ENCODE peak calls at places on chromosomes 1 and 21, in ten cellular contexts. One of them, this sample, is unnamed.

GRCh38 chr1:8359617-8360481 is 41.9 kb downstream of the SLC45A1 start:
- DNase-seq in activated CD8-positive, alpha-beta memory T cell treated with anti-CD3 and anti-CD28 coated beads for 48 hours: no peak
- DNase-seq in psoas muscle: no peak
- DNase-seq in epithelial cell of esophagus: no peak
- DNase-seq in ACHN: no peak
- DNase-seq in CMK: no peak
- DNase-seq in EH: no peak
- DNase-seq in GM23338: no peak
- DNase-seq in activated naive CD4-positive, alpha-beta T cell treated with Interleukin-2 at 50 U/mL for 16 hours: no peak
- DNase-seq in KG1: no peak
- DNase-seq in this sample: no peak

GRCh38 chr1:241317676-241318075 is 39.3 kb downstream of the RGS7 start:
- DNase-seq in GM23338: no peak
- DNase-seq in KG1: no peak
- DNase-seq in CMK: no peak
- DNase-seq in psoas muscle: no peak
- DNase-seq in ACHN: no peak
- DNase-seq in epithelial cell of esophagus: no peak
- DNase-seq in activated naive CD4-positive, alpha-beta T cell treated with Interleukin-2 at 50 U/mL for 16 hours: no peak
- DNase-seq in EH: no peak
- DNase-seq in activated CD8-positive, alpha-beta memory T cell treated with anti-CD3 and anti-CD28 coated beads for 48 hours: no peak
- DNase-seq in this sample: no peak

GRCh38 chr1:166902279-166902678 is 26.2 kb upstream of the TADA1 start:
- DNase-seq in activated CD8-positive, alpha-beta memory T cell treated with anti-CD3 and anti-CD28 coated beads for 48 hours: no peak
- DNase-seq in CMK: peak; percentile 21
- DNase-seq in epithelial cell of esophagus: peak; percentile 86
- DNase-seq in GM23338: no peak
- DNase-seq in psoas muscle: no peak
- DNase-seq in ACHN: peak; percentile 37
- DNase-seq in KG1: peak; percentile 29
- DNase-seq in EH: peak; percentile 54
- DNase-seq in activated naive CD4-positive, alpha-beta T cell treated with Interleukin-2 at 50 U/mL for 16 hours: no peak
- DNase-seq in this sample: no peak

GRCh38 chr1:228697209-228698016 is 37.9 kb upstream of the RHOU start:
- DNase-seq in epithelial cell of esophagus: peak; percentile 31
- DNase-seq in EH: peak; percentile 39
- DNase-seq in psoas muscle: peak; percentile 67
- DNase-seq in CMK: no peak
- DNase-seq in GM23338: peak; percentile 17
- DNase-seq in activated naive CD4-positive, alpha-beta T cell treated with Interleukin-2 at 50 U/mL for 16 hours: no peak
- DNase-seq in ACHN: no peak
- DNase-seq in KG1: no peak
- DNase-seq in activated CD8-positive, alpha-beta memory T cell treated with anti-CD3 and anti-CD28 coated beads for 48 hours: no peak
- DNase-seq in this sample: peak; percentile 10

GRCh38 chr1:206550446-206550845 is 43.1 kb downstream of the RASSF5 start:
- DNase-seq in epithelial cell of esophagus: no peak
- DNase-seq in ACHN: no peak
- DNase-seq in GM23338: no peak
- DNase-seq in activated CD8-positive, alpha-beta memory T cell treated with anti-CD3 and anti-CD28 coated beads for 48 hours: no peak
- DNase-seq in CMK: no peak
- DNase-seq in psoas muscle: no peak
- DNase-seq in KG1: no peak
- DNase-seq in activated naive CD4-positive, alpha-beta T cell treated with Interleukin-2 at 50 U/mL for 16 hours: no peak
- DNase-seq in EH: no peak
- DNase-seq in this sample: no peak

GRCh38 chr1:77831976-77832695 is 52.7 kb downstream of the MIGA1 start:
- DNase-seq in psoas muscle: no peak
- DNase-seq in GM23338: no peak
- DNase-seq in KG1: no peak
- DNase-seq in epithelial cell of esophagus: no peak
- DNase-seq in ACHN: no peak
- DNase-seq in activated naive CD4-positive, alpha-beta T cell treated with Interleukin-2 at 50 U/mL for 16 hours: no peak
- DNase-seq in CMK: no peak
- DNase-seq in EH: peak; percentile 88
- DNase-seq in activated CD8-positive, alpha-beta memory T cell treated with anti-CD3 and anti-CD28 coated beads for 48 hours: no peak
- DNase-seq in this sample: no peak

GRCh38 chr1:100643430-100644196 is 75.9 kb upstream of the VCAM1 start:
- DNase-seq in EH: peak; percentile 39
- DNase-seq in GM23338: no peak
- DNase-seq in activated CD8-positive, alpha-beta memory T cell treated with anti-CD3 and anti-CD28 coated beads for 48 hours: no peak
- DNase-seq in epithelial cell of esophagus: no peak
- DNase-seq in CMK: no peak
- DNase-seq in ACHN: peak; percentile 73
- DNase-seq in activated naive CD4-positive, alpha-beta T cell treated with Interleukin-2 at 50 U/mL for 16 hours: no peak
- DNase-seq in psoas muscle: no peak
- DNase-seq in KG1: no peak
- DNase-seq in this sample: no peak

GRCh38 chr1:230747886-230748800 is 955 bp downstream of the CAPN9 start:
- DNase-seq in KG1: no peak
- DNase-seq in GM23338: no peak
- DNase-seq in epithelial cell of esophagus: no peak
- DNase-seq in EH: no peak
- DNase-seq in psoas muscle: no peak
- DNase-seq in activated CD8-positive, alpha-beta memory T cell treated with anti-CD3 and anti-CD28 coated beads for 48 hours: no peak
- DNase-seq in CMK: no peak
- DNase-seq in activated naive CD4-positive, alpha-beta T cell treated with Interleukin-2 at 50 U/mL for 16 hours: no peak
- DNase-seq in ACHN: no peak
- DNase-seq in this sample: no peak

GRCh38 chr1:204921855-204922516 is 51.3 kb downstream of the NFASC start:
- DNase-seq in GM23338: no peak
- DNase-seq in ACHN: no peak
- DNase-seq in epithelial cell of esophagus: no peak
- DNase-seq in KG1: no peak
- DNase-seq in activated naive CD4-positive, alpha-beta T cell treated with Interleukin-2 at 50 U/mL for 16 hours: no peak
- DNase-seq in EH: no peak
- DNase-seq in CMK: no peak
- DNase-seq in activated CD8-positive, alpha-beta memory T cell treated with anti-CD3 and anti-CD28 coated beads for 48 hours: no peak
- DNase-seq in psoas muscle: no peak
- DNase-seq in this sample: no peak

GRCh38 chr1:218676991-218677390 is 331.9 kb downstream of the TGFB2 start:
- DNase-seq in ACHN: no peak
- DNase-seq in epithelial cell of esophagus: no peak
- DNase-seq in KG1: no peak
- DNase-seq in activated CD8-positive, alpha-beta memory T cell treated with anti-CD3 and anti-CD28 coated beads for 48 hours: no peak
- DNase-seq in psoas muscle: no peak
- DNase-seq in GM23338: no peak
- DNase-seq in CMK: no peak
- DNase-seq in activated naive CD4-positive, alpha-beta T cell treated with Interleukin-2 at 50 U/mL for 16 hours: no peak
- DNase-seq in EH: no peak
- DNase-seq in this sample: no peak

GRCh38 chr1:88891318-88892145 is at the start of gene GTF2B:
- DNase-seq in activated naive CD4-positive, alpha-beta T cell treated with Interleukin-2 at 50 U/mL for 16 hours: peak; percentile 94
- DNase-seq in psoas muscle: peak; percentile 91
- DNase-seq in KG1: peak; percentile 97
- DNase-seq in CMK: peak; percentile 91
- DNase-seq in epithelial cell of esophagus: peak; percentile 96
- DNase-seq in ACHN: peak; percentile 94
- DNase-seq in GM23338: peak; percentile 83
- DNase-seq in activated CD8-positive, alpha-beta memory T cell treated with anti-CD3 and anti-CD28 coated beads for 48 hours: peak; percentile 66
- DNase-seq in EH: peak; percentile 96
- DNase-seq in this sample: peak; percentile 97

GRCh38 chr1:69836961-69837636 is 269.4 kb downstream of the LRRC7 start:
- DNase-seq in GM23338: no peak
- DNase-seq in activated naive CD4-positive, alpha-beta T cell treated with Interleukin-2 at 50 U/mL for 16 hours: no peak
- DNase-seq in activated CD8-positive, alpha-beta memory T cell treated with anti-CD3 and anti-CD28 coated beads for 48 hours: no peak
- DNase-seq in CMK: no peak
- DNase-seq in KG1: no peak
- DNase-seq in epithelial cell of esophagus: no peak
- DNase-seq in psoas muscle: no peak
- DNase-seq in ACHN: peak; percentile 57
- DNase-seq in EH: no peak
- DNase-seq in this sample: no peak

GRCh38 chr1:2324553-2325366 is 66.6 kb downstream of the MORN1 start:
- DNase-seq in activated naive CD4-positive, alpha-beta T cell treated with Interleukin-2 at 50 U/mL for 16 hours: no peak
- DNase-seq in activated CD8-positive, alpha-beta memory T cell treated with anti-CD3 and anti-CD28 coated beads for 48 hours: no peak
- DNase-seq in CMK: no peak
- DNase-seq in GM23338: no peak
- DNase-seq in KG1: no peak
- DNase-seq in psoas muscle: no peak
- DNase-seq in epithelial cell of esophagus: no peak
- DNase-seq in ACHN: no peak
- DNase-seq in EH: no peak
- DNase-seq in this sample: no peak

GRCh38 chr1:59317343-59317742 is 20.4 kb downstream of the FGGY start:
- DNase-seq in GM23338: no peak
- DNase-seq in ACHN: no peak
- DNase-seq in EH: no peak
- DNase-seq in activated CD8-positive, alpha-beta memory T cell treated with anti-CD3 and anti-CD28 coated beads for 48 hours: no peak
- DNase-seq in epithelial cell of esophagus: no peak
- DNase-seq in CMK: no peak
- DNase-seq in KG1: no peak
- DNase-seq in activated naive CD4-positive, alpha-beta T cell treated with Interleukin-2 at 50 U/mL for 16 hours: no peak
- DNase-seq in psoas muscle: no peak
- DNase-seq in this sample: no peak

GRCh38 chr1:192159769-192160168 is 1.5 kb downstream of the RGS18 start:
- DNase-seq in epithelial cell of esophagus: no peak
- DNase-seq in ACHN: no peak
- DNase-seq in KG1: no peak
- DNase-seq in GM23338: no peak
- DNase-seq in activated naive CD4-positive, alpha-beta T cell treated with Interleukin-2 at 50 U/mL for 16 hours: no peak
- DNase-seq in EH: no peak
- DNase-seq in CMK: no peak
- DNase-seq in activated CD8-positive, alpha-beta memory T cell treated with anti-CD3 and anti-CD28 coated beads for 48 hours: no peak
- DNase-seq in psoas muscle: no peak
- DNase-seq in this sample: no peak

GRCh38 chr1:117719004-117719403 is 113.2 kb downstream of the TENT5C start:
- DNase-seq in CMK: no peak
- DNase-seq in GM23338: no peak
- DNase-seq in activated naive CD4-positive, alpha-beta T cell treated with Interleukin-2 at 50 U/mL for 16 hours: no peak
- DNase-seq in KG1: no peak
- DNase-seq in ACHN: no peak
- DNase-seq in epithelial cell of esophagus: no peak
- DNase-seq in psoas muscle: no peak
- DNase-seq in activated CD8-positive, alpha-beta memory T cell treated with anti-CD3 and anti-CD28 coated beads for 48 hours: no peak
- DNase-seq in EH: no peak
- DNase-seq in this sample: no peak

GRCh38 chr1:208036918-208037567 is 126.1 kb upstream of the CD34 start:
- DNase-seq in CMK: no peak
- DNase-seq in EH: no peak
- DNase-seq in psoas muscle: no peak
- DNase-seq in ACHN: no peak
- DNase-seq in GM23338: no peak
- DNase-seq in KG1: no peak
- DNase-seq in activated naive CD4-positive, alpha-beta T cell treated with Interleukin-2 at 50 U/mL for 16 hours: no peak
- DNase-seq in epithelial cell of esophagus: no peak
- DNase-seq in activated CD8-positive, alpha-beta memory T cell treated with anti-CD3 and anti-CD28 coated beads for 48 hours: no peak
- DNase-seq in this sample: no peak

GRCh38 chr1:225462714-225463574 is 35.1 kb upstream of the LBR start:
- DNase-seq in CMK: no peak
- DNase-seq in GM23338: no peak
- DNase-seq in KG1: no peak
- DNase-seq in epithelial cell of esophagus: peak; percentile 32
- DNase-seq in psoas muscle: no peak
- DNase-seq in activated naive CD4-positive, alpha-beta T cell treated with Interleukin-2 at 50 U/mL for 16 hours: no peak
- DNase-seq in EH: no peak
- DNase-seq in ACHN: no peak
- DNase-seq in activated CD8-positive, alpha-beta memory T cell treated with anti-CD3 and anti-CD28 coated beads for 48 hours: no peak
- DNase-seq in this sample: no peak

GRCh38 chr21:23438081-23438480 is 2169.2 kb downstream of the MRPL39 start:
- DNase-seq in GM23338: no peak
- DNase-seq in activated naive CD4-positive, alpha-beta T cell treated with Interleukin-2 at 50 U/mL for 16 hours: no peak
- DNase-seq in ACHN: no peak
- DNase-seq in psoas muscle: no peak
- DNase-seq in epithelial cell of esophagus: no peak
- DNase-seq in EH: no peak
- DNase-seq in CMK: no peak
- DNase-seq in activated CD8-positive, alpha-beta memory T cell treated with anti-CD3 and anti-CD28 coated beads for 48 hours: no peak
- DNase-seq in KG1: no peak
- DNase-seq in this sample: no peak

GRCh38 chr1:30726254-30726653 is 2.9 kb upstream of the MATN1 start:
- DNase-seq in EH: no peak
- DNase-seq in KG1: no peak
- DNase-seq in activated CD8-positive, alpha-beta memory T cell treated with anti-CD3 and anti-CD28 coated beads for 48 hours: no peak
- DNase-seq in ACHN: no peak
- DNase-seq in activated naive CD4-positive, alpha-beta T cell treated with Interleukin-2 at 50 U/mL for 16 hours: no peak
- DNase-seq in psoas muscle: no peak
- DNase-seq in GM23338: no peak
- DNase-seq in epithelial cell of esophagus: no peak
- DNase-seq in CMK: no peak
- DNase-seq in this sample: no peak